ENCODE peak calls at places on chromosome 12, in eight cellular contexts. D is suprapubic skin, A is spleen, U is testis, K is thyroid gland, W is uterus, E is GM12878, G is Peyer's patch. O is an unnamed sample.

GRCh38 chr12:65474831-65475230 is 196.3 kb downstream of the MSRB3 start:
- DNase-seq in D (no peak), A (no peak), U (no peak), K (no peak), W (no peak), E (no peak), G (no peak), O (no peak)

GRCh38 chr12:57483466-57483865 is 3.8 kb upstream of the ARHGAP9 start:
- DNase-seq in D (no peak), A (peak; percentile 38), U (no peak), K (no peak), W (no peak), E (no peak), G (no peak), O (no peak)

GRCh38 chr12:92628476-92628875 is 74.3 kb upstream of the PLEKHG7 start:
- DNase-seq in D (no peak), A (no peak), U (no peak), K (no peak), W (no peak), E (no peak), G (no peak), O (no peak)

GRCh38 chr12:24360461-24360860 is 411.0 kb upstream of the SOX5 start:
- DNase-seq in D (no peak), A (no peak), U (no peak), K (no peak), W (no peak), E (no peak), G (no peak), O (no peak)

GRCh38 chr12:106885546-106886249 is 70.0 kb upstream of the TMEM263 start:
- DNase-seq in D (no peak), A (no peak), U (no peak), K (no peak), W (no peak), E (no peak), G (no peak), O (no peak)

GRCh38 chr12:122975790-122976647 is 975 bp downstream of the OGFOD2 start:
- DNase-seq in D (peak; percentile 63), A (peak; percentile 78), U (no peak), K (no peak), W (no peak), E (no peak), G (no peak), O (no peak)

GRCh38 chr12:128314611-128315010 is 47.6 kb downstream of the TMEM132C start:
- DNase-seq in D (no peak), A (no peak), U (no peak), K (no peak), W (no peak), E (no peak), G (no peak), O (no peak)

GRCh38 chr12:111068281-111068680 is 147.9 kb upstream of the MYL2 start:
- DNase-seq in D (no peak), A (peak; percentile 19), U (no peak), K (no peak), W (no peak), E (no peak), G (no peak), O (no peak)

GRCh38 chr12:40622246-40622838 is 69.9 kb upstream of the CNTN1 start:
- DNase-seq in D (peak; percentile 74), A (no peak), U (peak; percentile 91), K (peak; percentile 60), W (peak; percentile 23), E (no peak), G (no peak), O (peak; percentile 75)

GRCh38 chr12:94795520-94795919 is 145.2 kb upstream of the TMCC3 start:
- DNase-seq in D (no peak), A (no peak), U (no peak), K (peak; percentile 44), W (no peak), E (no peak), G (no peak), O (no peak)

GRCh38 chr12:49897276-49897675 is 6.4 kb downstream of the FAIM2 start:
- DNase-seq in D (no peak), A (no peak), U (no peak), K (no peak), W (no peak), E (no peak), G (no peak), O (peak; percentile 63)

GRCh38 chr12:14327717-14328116 is 37.8 kb upstream of the ATF7IP start:
- DNase-seq in D (no peak), A (no peak), U (no peak), K (no peak), W (no peak), E (no peak), G (no peak), O (no peak)

GRCh38 chr12:126487581-126487980 is 1422.3 kb downstream of the AACS start:
- DNase-seq in D (no peak), A (no peak), U (no peak), K (no peak), W (no peak), E (no peak), G (no peak), O (no peak)

GRCh38 chr12:20588057-20588456 is 107.1 kb upstream of the SLCO1C1 start:
- DNase-seq in D (no peak), A (no peak), U (no peak), K (no peak), W (no peak), E (no peak), G (no peak), O (peak; percentile 19)

GRCh38 chr12:71626098-71626497 is 37.5 kb downstream of the ZFC3H1 start:
- DNase-seq in D (no peak), A (no peak), U (no peak), K (no peak), W (no peak), E (no peak), G (no peak), O (no peak)

GRCh38 chr12:107903377-107904061 is 129.0 kb downstream of the ASCL4 start:
- DNase-seq in D (no peak), A (peak; percentile 88), U (peak; percentile 93), K (peak; percentile 81), W (no peak), E (peak; percentile 40), G (peak; percentile 74), O (peak; percentile 63)

GRCh38 chr12:116010467-116010866 is 267.0 kb downstream of the MED13L start:
- DNase-seq in D (no peak), A (no peak), U (no peak), K (no peak), W (no peak), E (no peak), G (no peak), O (no peak)

GRCh38 chr12:126588586-126589249 is 1523.5 kb downstream of the AACS start:
- DNase-seq in D (no peak), A (no peak), U (no peak), K (no peak), W (no peak), E (no peak), G (no peak), O (no peak)

GRCh38 chr12:104423809-104424208 is 32.9 kb upstream of the CHST11 start:
- DNase-seq in D (no peak), A (no peak), U (no peak), K (no peak), W (no peak), E (no peak), G (no peak), O (no peak)

GRCh38 chr12:22529281-22530060 is 14.9 kb downstream of the C2CD5 start:
- DNase-seq in D (no peak), A (no peak), U (no peak), K (peak; percentile 57), W (no peak), E (no peak), G (no peak), O (no peak)

GRCh38 chr12:9793774-9794395 is 33.2 kb upstream of the CD69 start:
- DNase-seq in D (no peak), A (no peak), U (no peak), K (no peak), W (no peak), E (no peak), G (no peak), O (no peak)

DNA sequence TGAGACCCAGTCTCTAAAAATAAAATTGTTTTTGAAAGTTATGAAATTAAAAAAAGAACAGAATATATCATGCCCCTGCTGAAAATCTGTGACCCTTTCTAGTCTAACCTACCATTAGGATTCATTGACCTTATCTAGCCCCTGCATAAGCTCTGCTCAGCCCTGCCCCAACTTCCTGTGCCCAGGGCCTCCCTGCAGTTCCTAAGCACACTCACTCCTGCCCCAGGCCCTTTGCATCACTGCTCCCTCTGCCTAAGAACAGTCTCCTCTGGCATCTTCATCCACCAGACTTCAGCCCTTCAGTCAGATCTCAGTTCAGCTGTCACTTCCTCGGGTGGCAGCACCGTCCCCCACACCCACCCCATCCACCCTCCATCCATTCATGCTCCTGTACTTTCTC is 55.4 kb downstream of the SCARB1 start:
- DNase-seq in D (no peak), A (no peak), U (no peak), K (no peak), W (no peak), E (no peak), G (no peak), O (no peak)
- H3K36me3 ChIP-seq in D (peaks cover 20% of the 10 kb centered on the region), A (peaks cover 17% of the 10 kb centered on the region), U (no peaks in the 10 kb centered on the region), K (no peaks in the 10 kb centered on the region), W (no peaks in the 10 kb centered on the region), E (peaks cover 45% of the 10 kb centered on the region), G (peaks cover 11% of the 10 kb centered on the region), O (no peaks in the 10 kb centered on the region)

GRCh38 chr12:26523708-26524150 is 309.3 kb downstream of the ITPR2 start:
- DNase-seq in D (peak; percentile 94), A (peak; percentile 80), U (peak; percentile 88), K (peak; percentile 96), W (peak; percentile 80), E (no peak), G (peak; percentile 86), O (peak; percentile 98)
- H3K4me3 ChIP-seq in D (no peak overlapping the region), A (no peak overlapping the region), U (no peak overlapping the region), K (no peak overlapping the region), W (no peak overlapping the region), E (no peak overlapping the region), G (no peak overlapping the region), O (no peak overlapping the region)

DNA sequence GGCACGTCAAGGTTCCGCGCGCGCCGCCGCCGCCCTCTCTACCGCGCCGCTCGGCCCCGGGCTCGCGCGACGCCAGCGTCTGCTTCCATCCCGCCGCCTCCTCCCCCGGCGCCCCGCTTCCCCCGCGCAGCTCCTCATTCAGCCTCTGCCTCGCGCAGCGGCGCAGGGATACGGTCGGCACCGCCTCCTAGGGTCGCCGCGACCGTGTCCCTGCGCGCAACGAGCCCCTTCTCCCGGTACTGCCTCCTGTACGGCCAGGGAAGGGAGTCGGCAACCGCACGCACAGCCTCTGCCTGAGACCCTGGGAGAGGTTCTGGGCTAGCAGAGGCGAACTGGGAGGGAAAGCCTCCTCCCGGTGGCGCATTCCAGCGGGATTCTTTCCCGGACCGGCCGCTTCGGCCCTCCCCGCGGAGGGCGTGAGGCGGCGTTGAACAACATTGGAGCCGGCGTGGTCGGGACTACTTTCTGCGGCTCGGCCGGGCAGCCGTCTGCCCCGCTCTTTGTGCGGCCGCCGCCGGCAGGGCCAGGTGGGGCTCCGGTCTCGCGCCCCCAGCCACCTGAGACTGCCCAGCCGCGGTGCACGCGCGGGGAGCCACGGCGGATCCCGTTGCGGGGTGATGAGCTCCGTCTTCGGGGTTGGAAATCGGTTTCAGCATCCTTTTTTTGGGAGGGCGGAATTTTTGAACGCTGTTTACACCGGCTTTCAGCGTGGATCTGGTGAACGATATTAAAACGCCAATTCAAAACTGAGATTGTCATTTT is at the start of gene LRP6:
- DNase-seq in D (peak; percentile 91), A (peak; percentile 90), U (peak; percentile 93), K (peak; percentile 91), W (peak; percentile 90), E (peak; percentile 40), G (peak; percentile 91), O (peak; percentile 92)
- TF ChIP-seq POLR2A in D (peak; percentile 58), A (no peak), U (peak; percentile 22), K (peak; percentile 31), W (peak; percentile 64), E (peak; percentile 80), G (peak; percentile 48), O (peak; percentile 76)

GRCh38 chr12:113317122-113317521 is 17.8 kb downstream of the SLC8B1 start:
- DNase-seq in D (no peak), A (no peak), U (no peak), K (no peak), W (no peak), E (no peak), G (no peak), O (no peak)
- H3K36me3 ChIP-seq in D (peaks cover 91% of the 10 kb centered on the region), A (peaks cover 90% of the 10 kb centered on the region), U (no peaks in the 10 kb centered on the region), K (peaks cover 15% of the 10 kb centered on the region), W (no peaks in the 10 kb centered on the region), E (no peaks in the 10 kb centered on the region), G (peaks cover 88% of the 10 kb centered on the region), O (no peaks in the 10 kb centered on the region)

O was measured in adrenal gland.